ENCODE peak calls at places on chromosomes 13 and 19, in eight cellular contexts. One of them, this sample, is unnamed.

GRCh38 chr19:41695745-41696144 is 7.7 kb upstream of the CEACAM7 start:
- DNase-seq in PC-9: no peak
- DNase-seq in Peyer's patch: no peak
- DNase-seq in IMR-90: no peak
- DNase-seq in left ventricle myocardium inferior: no peak
- DNase-seq in kidney epithelial cell: no peak
- DNase-seq in brain microvascular endothelial cell: no peak
- DNase-seq in stomach: no peak
- DNase-seq in this sample: no peak

GRCh38 chr19:30373593-30373992 is 1.4 kb downstream of the ZNF536 start:
- DNase-seq in stomach: peak; percentile 7
- DNase-seq in kidney epithelial cell: no peak
- DNase-seq in PC-9: no peak
- DNase-seq in brain microvascular endothelial cell: no peak
- DNase-seq in left ventricle myocardium inferior: no peak
- DNase-seq in IMR-90: no peak
- DNase-seq in Peyer's patch: no peak
- DNase-seq in this sample: no peak

GRCh38 chr19:15112385-15112784 is 5.2 kb downstream of the SYDE1 start:
- DNase-seq in stomach: no peak
- DNase-seq in IMR-90: no peak
- DNase-seq in kidney epithelial cell: no peak
- DNase-seq in PC-9: no peak
- DNase-seq in brain microvascular endothelial cell: no peak
- DNase-seq in Peyer's patch: no peak
- DNase-seq in left ventricle myocardium inferior: no peak
- DNase-seq in this sample: no peak

GRCh38 chr19:56252699-56253422 is 19.7 kb upstream of the EDDM13 start:
- DNase-seq in PC-9: peak; percentile 82
- DNase-seq in IMR-90: peak; percentile 65
- DNase-seq in stomach: peak; percentile 79
- DNase-seq in brain microvascular endothelial cell: peak; percentile 86
- DNase-seq in left ventricle myocardium inferior: peak; percentile 69
- DNase-seq in Peyer's patch: peak; percentile 62
- DNase-seq in kidney epithelial cell: peak; percentile 21
- DNase-seq in this sample: peak; percentile 43

GRCh38 chr19:44401108-44401786 is at the start of gene ZNF285:
- DNase-seq in IMR-90: peak; percentile 95
- DNase-seq in brain microvascular endothelial cell: peak; percentile 92
- DNase-seq in kidney epithelial cell: peak; percentile 86
- DNase-seq in Peyer's patch: peak; percentile 65
- DNase-seq in PC-9: peak; percentile 95
- DNase-seq in stomach: peak; percentile 84
- DNase-seq in left ventricle myocardium inferior: peak; percentile 96
- DNase-seq in this sample: peak; percentile 92

GRCh38 chr13:94033830-94034642 is 445.4 kb downstream of the DCT start:
- DNase-seq in Peyer's patch: no peak
- DNase-seq in left ventricle myocardium inferior: no peak
- DNase-seq in IMR-90: peak; percentile 3
- DNase-seq in kidney epithelial cell: no peak
- DNase-seq in stomach: no peak
- DNase-seq in brain microvascular endothelial cell: no peak
- DNase-seq in PC-9: no peak
- DNase-seq in this sample: no peak

GRCh38 chr13:24119593-24120508 is 40.7 kb upstream of the SPATA13 start:
- DNase-seq in PC-9: no peak
- DNase-seq in brain microvascular endothelial cell: no peak
- DNase-seq in left ventricle myocardium inferior: no peak
- DNase-seq in stomach: no peak
- DNase-seq in kidney epithelial cell: no peak
- DNase-seq in Peyer's patch: no peak
- DNase-seq in IMR-90: peak; percentile 64
- DNase-seq in this sample: no peak

GRCh38 chr13:92390217-92390616 is 836.4 kb upstream of the GPC6 start:
- DNase-seq in stomach: no peak
- DNase-seq in PC-9: no peak
- DNase-seq in left ventricle myocardium inferior: no peak
- DNase-seq in IMR-90: no peak
- DNase-seq in brain microvascular endothelial cell: no peak
- DNase-seq in kidney epithelial cell: peak; percentile 1
- DNase-seq in Peyer's patch: no peak
- DNase-seq in this sample: no peak

GRCh38 chr13:21696865-21697448 is 26.1 kb downstream of the FGF9 start:
- DNase-seq in kidney epithelial cell: no peak
- DNase-seq in left ventricle myocardium inferior: no peak
- DNase-seq in brain microvascular endothelial cell: no peak
- DNase-seq in Peyer's patch: no peak
- DNase-seq in stomach: no peak
- DNase-seq in PC-9: no peak
- DNase-seq in IMR-90: no peak
- DNase-seq in this sample: no peak

DNA sequence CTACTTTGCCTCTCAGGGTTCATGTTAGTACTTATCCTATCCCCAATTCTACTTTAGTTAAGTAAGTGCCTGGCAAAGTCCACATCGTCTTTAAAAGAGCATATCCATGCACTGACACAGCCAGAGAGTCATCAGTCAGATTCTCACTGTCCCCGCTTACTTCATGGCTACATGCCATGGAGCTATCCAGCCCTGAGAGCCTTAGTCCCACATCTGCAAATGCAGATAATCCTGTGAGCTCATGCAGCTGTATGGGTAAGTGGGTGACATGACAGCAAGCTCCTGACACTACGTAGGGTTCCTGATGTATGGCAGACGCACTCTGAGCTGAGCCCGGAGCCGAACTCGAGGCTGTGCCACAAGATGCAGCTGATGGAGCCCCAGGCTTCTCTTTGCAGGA is 661.5 kb downstream of the LIG4 start:
- DNase-seq in Peyer's patch: no peak
- DNase-seq in IMR-90: peak; percentile 69
- DNase-seq in PC-9: no peak
- DNase-seq in brain microvascular endothelial cell: peak; percentile 14
- DNase-seq in left ventricle myocardium inferior: no peak
- DNase-seq in stomach: no peak
- DNase-seq in kidney epithelial cell: no peak
- DNase-seq in this sample: no peak
- TF ChIP-seq CTCF in Peyer's patch: no peak
- TF ChIP-seq CTCF in IMR-90: no peak
- TF ChIP-seq CTCF in PC-9: no peak
- TF ChIP-seq CTCF in brain microvascular endothelial cell: no peak
- TF ChIP-seq CTCF in left ventricle myocardium inferior: no peak
- TF ChIP-seq CTCF in stomach: no peak
- TF ChIP-seq CTCF in kidney epithelial cell: no peak
- TF ChIP-seq CTCF in this sample: no peak

GRCh38 chr13:27962982-27963381 is 6.1 kb downstream of the CDX2 start:
- DNase-seq in stomach: no peak
- DNase-seq in IMR-90: no peak
- DNase-seq in kidney epithelial cell: no peak
- DNase-seq in Peyer's patch: no peak
- DNase-seq in left ventricle myocardium inferior: no peak
- DNase-seq in PC-9: no peak
- DNase-seq in brain microvascular endothelial cell: no peak
- DNase-seq in this sample: no peak
- H3K4me3 ChIP-seq in stomach: no peak overlapping the region
- H3K4me3 ChIP-seq in IMR-90: no peak overlapping the region
- H3K4me3 ChIP-seq in kidney epithelial cell: no peak overlapping the region
- H3K4me3 ChIP-seq in Peyer's patch: no peak overlapping the region
- H3K4me3 ChIP-seq in left ventricle myocardium inferior: no peak overlapping the region
- H3K4me3 ChIP-seq in PC-9: no peak overlapping the region
- H3K4me3 ChIP-seq in brain microvascular endothelial cell: no peak overlapping the region
- H3K4me3 ChIP-seq in this sample: no peak overlapping the region

GRCh38 chr13:99956473-99957349 is 14.9 kb downstream of the ZIC5 start:
- DNase-seq in left ventricle myocardium inferior: no peak
- DNase-seq in kidney epithelial cell: no peak
- DNase-seq in Peyer's patch: no peak
- DNase-seq in IMR-90: no peak
- DNase-seq in PC-9: no peak
- DNase-seq in stomach: no peak
- DNase-seq in brain microvascular endothelial cell: no peak
- DNase-seq in this sample: no peak
- TF ChIP-seq CTCF in left ventricle myocardium inferior: no peak
- TF ChIP-seq CTCF in kidney epithelial cell: no peak
- TF ChIP-seq CTCF in Peyer's patch: no peak
- TF ChIP-seq CTCF in IMR-90: no peak
- TF ChIP-seq CTCF in PC-9: no peak
- TF ChIP-seq CTCF in stomach: no peak
- TF ChIP-seq CTCF in brain microvascular endothelial cell: no peak
- TF ChIP-seq CTCF in this sample: no peak

GRCh38 chr13:30257433-30258099 is 49.8 kb downstream of the KATNAL1 start:
- DNase-seq in Peyer's patch: no peak
- DNase-seq in IMR-90: peak; percentile 9
- DNase-seq in brain microvascular endothelial cell: no peak
- DNase-seq in left ventricle myocardium inferior: no peak
- DNase-seq in kidney epithelial cell: peak; percentile 12
- DNase-seq in stomach: no peak
- DNase-seq in PC-9: no peak
- DNase-seq in this sample: no peak
- H3K4me3 ChIP-seq in Peyer's patch: no peak overlapping the region
- H3K4me3 ChIP-seq in IMR-90: no peak overlapping the region
- H3K4me3 ChIP-seq in brain microvascular endothelial cell: no peak overlapping the region
- H3K4me3 ChIP-seq in left ventricle myocardium inferior: no peak overlapping the region
- H3K4me3 ChIP-seq in kidney epithelial cell: no peak overlapping the region
- H3K4me3 ChIP-seq in stomach: no peak overlapping the region
- H3K4me3 ChIP-seq in PC-9: no peak overlapping the region
- H3K4me3 ChIP-seq in this sample: no peak overlapping the region